ENCODE peak calls at places on chromosome 16, in five cellular contexts. P is Caco-2, O is astrocyte of the spinal cord, S is mammary epithelial cell, N is GM23338. B is an unnamed sample.

GRCh38 chr16:73572135-73572534 is 524.2 kb upstream of the ZFHX3 start:
- DNase-seq in S (no peak), O (no peak), N (peak), P (no peak), B (peak)

GRCh38 chr16:86951831-86952598 is 365.2 kb downstream of the C16orf95 start:
- DNase-seq in P (no peak), S (peak), O (peak), N (no peak), B (peak)

GRCh38 chr16:87636050-87636684 is 33.9 kb downstream of the JPH3 start:
- DNase-seq in S (peak), N (peak), O (peak), P (peak), B (peak)

GRCh38 chr16:50369133-50369804 is 481 bp upstream of the BRD7 start:
- DNase-seq in O (no peak), N (no peak), S (no peak), P (no peak), B (no peak)

GRCh38 chr16:31476305-31477219 is 4.6 kb downstream of the TGFB1I1 start:
- DNase-seq in S (no peak), O (no peak), N (peak), P (peak), B (no peak)

GRCh38 chr16:70157477-70158260 is 15.9 kb upstream of the CLEC18C start:
- DNase-seq in N (no peak), P (no peak), S (no peak), O (no peak), B (no peak)

GRCh38 chr16:12565423-12565822 is 238.3 kb downstream of the CPPED1 start:
- DNase-seq in P (no peak), S (no peak), O (no peak), N (no peak), B (no peak)

GRCh38 chr16:27579086-27579980 is 29.4 kb downstream of the KATNIP start:
- DNase-seq in N (no peak), P (no peak), S (peak), O (no peak), B (no peak)

GRCh38 chr16:64445649-64446048 is 676.2 kb downstream of the CDH11 start:
- DNase-seq in S (no peak), O (peak), N (no peak), P (no peak), B (no peak)

GRCh38 chr16:19522369-19523159 is 666 bp upstream of the GDE1 start:
- DNase-seq in S (no peak), O (no peak), N (peak), P (no peak), B (peak)

GRCh38 chr16:69444873-69445517 is 20.6 kb downstream of the CYB5B start:
- DNase-seq in S (no peak), P (no peak), N (no peak), O (peak), B (no peak)

GRCh38 chr16:86203557-86204275 is 304.8 kb downstream of the IRF8 start:
- DNase-seq in O (no peak), S (no peak), P (no peak), N (no peak), B (no peak)

GRCh38 chr16:70512456-70512855 is 10.9 kb downstream of the COG4 start:
- DNase-seq in P (no peak), O (no peak), N (no peak), S (peak), B (peak)

GRCh38 chr16:53121666-53122065 is 66.9 kb downstream of the CHD9 start:
- DNase-seq in N (no peak), S (no peak), O (no peak), P (no peak), B (no peak)

GRCh38 chr16:27374794-27375499 is 27.0 kb upstream of the IL21R start:
- DNase-seq in N (peak), S (peak), P (peak), O (peak), B (peak)

GRCh38 chr16:7013990-7014389 is 318.7 kb upstream of the RBFOX1 start:
- DNase-seq in P (no peak), N (peak), S (no peak), O (no peak), B (peak)

GRCh38 chr16:69563605-69564580 is 1.9 kb upstream of the NFAT5 start:
- DNase-seq in P (no peak), O (peak), S (peak), N (peak), B (peak)

GRCh38 chr16:9033125-9033830 is 58.2 kb upstream of the HAPSTR1 start:
- DNase-seq in O (peak), S (peak), N (peak), P (peak), B (peak)

GRCh38 chr16:23119570-23119969 is 29.7 kb downstream of the USP31 start:
- DNase-seq in S (peak), O (peak), N (no peak), P (no peak), B (no peak)

GRCh38 chr16:57403965-57404817 is at the start of gene CCL17:
- DNase-seq in S (no peak), P (no peak), N (no peak), O (no peak), B (no peak)

GRCh38 chr16:1427473-1428461 is 3.1 kb upstream of the PERCC1 start:
- DNase-seq in O (no peak), N (no peak), S (no peak), P (no peak), B (no peak)

GRCh38 chr16:89574681-89575246 is 794 bp upstream of the CPNE7 start:
- DNase-seq in O (peak), N (peak), S (peak), P (no peak), B (peak)

GRCh38 chr16:81542609-81543570 is 98.3 kb downstream of the CMIP start:
- DNase-seq in O (no peak), S (no peak), P (peak), N (no peak), B (no peak)

GRCh38 chr16:52957199-52957598 is 95.5 kb downstream of the CHD9NB start:
- DNase-seq in O (no peak), N (no peak), P (no peak), S (no peak), B (no peak)

DNA sequence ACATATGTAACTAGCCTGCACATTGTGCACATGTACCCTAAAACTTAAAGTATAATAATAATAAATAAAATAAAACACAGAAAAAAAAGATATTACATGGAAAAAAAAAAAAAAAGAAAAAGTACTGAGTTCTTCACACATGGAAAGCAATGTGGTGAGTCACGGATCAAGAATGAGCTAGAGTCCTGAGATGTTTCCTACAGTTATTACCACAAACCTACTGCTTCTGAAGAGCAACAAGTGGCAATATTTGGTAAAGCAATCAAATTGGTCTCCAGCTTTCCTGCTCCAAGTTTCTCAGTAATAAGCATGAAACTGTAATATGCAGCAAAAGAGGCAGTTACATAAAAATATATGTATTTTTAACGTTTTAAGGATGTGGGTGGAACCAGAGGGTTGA is 223.3 kb upstream of the SALL1 start:
- DNase-seq in O (peak), S (peak), P (no peak), N (no peak), B (no peak)
- H3K4me3 ChIP-seq in O (no peak), S (no peak), P (no peak), N (no peak), B (no peak)

DNA sequence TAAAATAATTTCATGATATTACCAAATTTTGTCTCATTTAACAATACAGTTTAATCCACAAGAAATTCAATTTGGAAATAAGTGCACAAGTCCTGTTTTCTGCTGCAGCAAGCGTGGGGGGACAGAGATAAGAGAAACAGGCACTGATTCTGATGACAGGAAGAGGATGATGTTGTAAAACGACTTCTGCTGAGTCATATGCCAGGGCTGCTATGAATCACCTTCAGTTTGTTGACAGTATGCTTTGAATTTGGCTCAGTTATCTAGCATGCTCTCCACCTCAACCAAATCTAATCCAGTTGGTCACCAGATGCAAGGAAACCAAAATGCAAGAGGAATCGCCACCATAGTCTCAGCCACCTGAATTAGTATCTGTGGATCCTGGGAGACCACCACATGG is 244.1 kb upstream of the MON1B start:
- DNase-seq in P (no peak), O (peak), S (peak), N (no peak), B (peak)
- H3K4me3 ChIP-seq in P (no peak), O (no peak), S (no peak), N (no peak), B (no peak)

GRCh38 chr16:2518823-2519710 is 1.1 kb upstream of the AMDHD2 start:
- DNase-seq in O (no peak), S (no peak), N (no peak), P (no peak), B (no peak)
- H3K4me3 ChIP-seq in O (no peak), S (no peak), N (no peak), P (no peak), B (no peak)

GRCh38 chr16:72493681-72494415 is 321.9 kb upstream of the PMFBP1 start:
- DNase-seq in O (peak), P (no peak), N (no peak), S (no peak), B (peak)
- H3K4me3 ChIP-seq in O (no peak), P (no peak), N (no peak), S (no peak), B (peak)

DNA sequence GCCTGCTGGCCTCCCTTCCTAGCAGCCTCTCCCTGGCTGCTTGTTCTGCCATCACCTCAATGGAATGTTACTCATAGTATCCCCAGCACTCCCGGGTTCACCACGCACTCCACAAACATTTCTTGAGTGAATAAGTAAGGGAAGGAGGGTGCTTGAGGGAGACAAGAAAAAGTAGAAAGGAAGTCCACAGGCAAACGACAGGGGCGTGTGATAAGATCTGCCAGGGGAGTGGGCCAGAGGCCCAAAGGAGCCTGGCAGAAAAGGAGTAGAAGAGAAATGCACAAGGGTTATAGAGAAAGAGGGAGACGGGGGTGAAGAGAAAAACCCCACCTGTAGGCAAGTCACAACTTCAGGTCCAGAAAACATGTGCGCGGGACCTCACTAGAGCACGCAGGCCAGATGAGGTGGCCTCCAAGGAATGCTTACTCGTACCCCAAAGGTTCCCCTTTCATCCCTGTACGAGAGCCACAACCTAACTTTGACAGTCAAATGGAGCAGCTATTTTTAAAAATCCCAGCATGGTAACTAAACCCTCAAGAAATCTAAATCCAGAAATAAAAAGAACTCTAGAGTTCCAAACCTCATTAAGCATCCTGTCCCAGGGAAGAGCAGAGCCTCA is 6.6 kb downstream of the ZDHHC7 start:
- DNase-seq in P (no peak), O (peak), S (peak), N (no peak), B (peak)
- H3K4me3 ChIP-seq in P (no peak), O (no peak), S (no peak), N (no peak), B (peak)

DNA sequence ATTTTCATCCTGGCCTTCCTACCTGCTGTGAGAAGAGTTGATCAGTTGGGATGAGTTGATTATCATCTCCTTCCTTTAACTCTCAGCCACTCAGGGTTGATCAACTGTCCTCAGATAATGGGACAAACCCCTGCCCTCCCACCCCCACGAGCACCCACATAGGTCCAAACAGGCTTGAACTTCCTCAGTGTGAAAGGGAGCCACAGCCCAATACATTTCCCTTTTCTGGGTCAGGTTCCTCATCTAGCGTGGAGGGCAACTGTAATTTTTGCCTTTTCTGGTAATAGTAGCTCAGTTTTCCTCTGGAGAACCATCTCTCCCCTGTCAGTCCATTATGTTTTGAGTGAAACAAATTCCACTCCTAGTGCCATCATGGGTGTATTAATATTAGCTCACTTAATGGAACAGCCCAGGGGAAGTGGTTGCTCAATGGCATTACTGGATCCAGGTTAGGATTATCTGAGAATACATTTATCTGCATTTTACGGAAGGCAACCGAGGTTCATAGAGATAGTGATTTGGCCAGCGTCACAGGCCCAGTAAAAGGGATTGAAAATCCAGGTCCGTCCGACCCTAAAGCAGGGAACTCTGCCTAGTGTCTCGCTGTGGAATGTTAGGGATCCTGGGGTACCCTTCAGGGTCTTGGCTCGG is 476 bp upstream of the LPCAT2 start:
- DNase-seq in P (no peak), O (no peak), S (no peak), N (no peak), B (no peak)
- H3K4me3 ChIP-seq in P (peak), O (peak), S (peak), N (peak), B (no peak)

B was measured in PC-3.